ENCODE peak calls at places on chromosomes 7 and 10, in seven cellular contexts. M is T1000; B is cardiac septum; Y is activated T-cell treated with anti-CD3 and anti-CD28 coated beads for 24 hours; S is activated effector memory CD4-positive, alpha-beta T cell treated with Interleukin-2 at 50 U/mL for 16 hours; T is hypothalamus; A is ureter. W is an unnamed sample.

GRCh38 chr7:3217166-3217565 is 83.9 kb upstream of the SDK1 start:
- DNase-seq in T (no peak), A (no peak), S (no peak), M (no peak), B (peak; percentile 67), Y (no peak), W (no peak)

GRCh38 chr10:70139151-70139996 is 6.7 kb upstream of the AIFM2 start:
- DNase-seq in B (no peak), T (no peak), M (no peak), A (no peak), Y (no peak), S (no peak), W (no peak)

GRCh38 chr10:103676851-103677417 is 178.4 kb downstream of the SH3PXD2A start:
- DNase-seq in B (no peak), M (no peak), Y (no peak), S (no peak), T (no peak), A (no peak), W (no peak)

GRCh38 chr7:88615336-88615735 is 144.2 kb upstream of the ZNF804B start:
- DNase-seq in A (no peak), M (no peak), Y (no peak), T (no peak), S (no peak), B (no peak), W (no peak)

GRCh38 chr10:7410800-7411670 is at the start of gene SFMBT2:
- DNase-seq in A (peak; percentile 69), M (peak; percentile 37), T (peak; percentile 45), Y (no peak), S (peak; percentile 46), B (peak; percentile 81), W (peak; percentile 60)

GRCh38 chr10:13684252-13684791 is 97.6 kb downstream of the PRPF18 start:
- DNase-seq in A (no peak), Y (no peak), B (peak; percentile 87), M (no peak), S (no peak), T (peak; percentile 72), W (no peak)

GRCh38 chr7:55552320-55553086 is 19.8 kb downstream of the VOPP1 start:
- DNase-seq in M (no peak), A (peak; percentile 75), T (peak; percentile 19), S (no peak), B (no peak), Y (no peak), W (no peak)

GRCh38 chr10:124719213-124719851 is 24.8 kb downstream of the FAM53B start:
- DNase-seq in S (peak; percentile 64), M (no peak), T (peak; percentile 77), B (no peak), Y (peak; percentile 56), A (peak; percentile 77), W (peak; percentile 47)

GRCh38 chr10:76583711-76584161 is 1053.9 kb downstream of the KCNMA1 start:
- DNase-seq in B (no peak), S (no peak), M (no peak), Y (no peak), T (no peak), A (no peak), W (no peak)

W was measured in activated T-helper 2 cell treated with anti-CD3 and anti-CD28 coated beads, Interferon-gamma antibody, Interleukin-2, Interleukin-4, amounts not matched to agents 10 μg/mL and 5 μg/mL and 100 μg/mL, durations not matched to agents 14 hours and 24 hours and 36 hours.